ENCODE peak calls at places on chromosomes 4 and X, in nine cellular contexts. W, K, Y, I, R, J, T, M and V are unnamed samples.

GRCh38 chr4:156778606-156779005 is 193.0 kb downstream of the PDGFC start:
- DNase-seq in W (no peak), K (no peak), Y (no peak), I (peak; percentile 6), R (no peak), J (no peak), T (no peak), M (no peak), V (no peak)

GRCh38 chr4:40357738-40358137 is 22.6 kb downstream of the CHRNA9 start:
- DNase-seq in W (no peak), K (no peak), Y (no peak), I (no peak), R (no peak), J (no peak), T (no peak), M (peak; percentile 2), V (no peak)

GRCh38 chr4:38322709-38323108 is 341.3 kb upstream of the KLF3 start:
- DNase-seq in W (no peak), K (no peak), Y (no peak), I (peak; percentile 76), R (no peak), J (peak; percentile 86), T (no peak), M (peak; percentile 60), V (no peak)

GRCh38 chrX:88613338-88613737 is 133.7 kb upstream of the CPXCR1 start:
- DNase-seq in W (no peak), K (no peak), Y (no peak), I (peak; percentile 1), R (no peak), J (peak; percentile 24), T (no peak), M (no peak), V (no peak)

GRCh38 chr4:96739101-96739500 is 899.2 kb downstream of the PDHA2 start:
- DNase-seq in W (no peak), K (no peak), Y (no peak), I (no peak), R (no peak), J (no peak), T (no peak), M (no peak), V (no peak)

GRCh38 chr4:7402526-7402925 is 32.2 kb downstream of the PSAPL1 start:
- DNase-seq in W (no peak), K (no peak), Y (no peak), I (no peak), R (no peak), J (no peak), T (no peak), M (no peak), V (no peak)

GRCh38 chrX:47566841-47567240 is 5.8 kb downstream of the ARAF start:
- DNase-seq in W (peak; percentile 39), K (no peak), Y (no peak), I (no peak), R (no peak), J (no peak), T (no peak), M (no peak), V (no peak)

GRCh38 chr4:15513545-15513944 is 43.9 kb downstream of the CC2D2A start:
- DNase-seq in W (no peak), K (no peak), Y (no peak), I (no peak), R (no peak), J (no peak), T (no peak), M (no peak), V (no peak)

GRCh38 chr4:52251864-52252263 is 200.8 kb downstream of the SPATA18 start:
- DNase-seq in W (no peak), K (no peak), Y (no peak), I (no peak), R (no peak), J (peak; percentile 23), T (no peak), M (no peak), V (no peak)

GRCh38 chr4:82799006-82799881 is 648 bp upstream of the SCD5 start:
- DNase-seq in W (peak; percentile 5), K (no peak), Y (peak; percentile 19), I (peak; percentile 21), R (no peak), J (no peak), T (no peak), M (no peak), V (no peak)

GRCh38 chr4:101790521-101791188 is at the start of gene BANK1:
- DNase-seq in W (peak; percentile 94), K (peak; percentile 24), Y (peak; percentile 57), I (peak; percentile 28), R (peak; percentile 79), J (no peak), T (peak; percentile 76), M (no peak), V (peak; percentile 96)

GRCh38 chr4:3387154-3387942 is 54.4 kb upstream of the HGFAC start:
- DNase-seq in W (peak; percentile 45), K (no peak), Y (no peak), I (no peak), R (no peak), J (no peak), T (peak; percentile 48), M (no peak), V (peak; percentile 69)

GRCh38 chr4:40887690-40888089 is 137.9 kb downstream of the NSUN7 start:
- DNase-seq in W (no peak), K (no peak), Y (no peak), I (peak; percentile 83), R (no peak), J (no peak), T (no peak), M (peak; percentile 87), V (no peak)